ENCODE peak calls at places on chromosomes 5 and 9, in five cellular contexts. Q, Y, X, Z and B are unnamed samples.
A peak's percentile ranks its signal among the peaks of the same experiment; 100 is the strongest.

GRCh38 chr5:11075010-11075860 is 314.2 kb upstream of the DAP start:
- DNase-seq in Z (no peak), X (no peak), Y (no peak), Q (no peak), B (no peak)

GRCh38 chr9:124721109-124721850 is 49.8 kb downstream of the NR6A1 start:
- DNase-seq in Y (no peak), X (no peak), Z (no peak), Q (no peak), B (no peak)

GRCh38 chr5:105581988-105582690 is 2019.5 kb upstream of the NUDT12 start:
- DNase-seq in Y (no peak), Z (no peak), X (no peak), Q (peak; percentile 38), B (no peak)

GRCh38 chr5:96333397-96333790 is 99.7 kb downstream of the PCSK1 start:
- DNase-seq in Q (no peak), Z (no peak), Y (no peak), X (no peak), B (no peak)

GRCh38 chr5:96661101-96661840 is 905 bp upstream of the CAST start:
- DNase-seq in Z (peak; percentile 35), Y (peak; percentile 66), Q (no peak), X (no peak), B (no peak)

GRCh38 chr9:84121991-84122523 is 141.5 kb downstream of the RMI1 start:
- DNase-seq in Z (no peak), Q (peak; percentile 64), X (no peak), Y (no peak), B (no peak)

GRCh38 chr9:97412628-97413382 is 909 bp downstream of the TDRD7 start:
- DNase-seq in Z (peak; percentile 56), Q (no peak), X (no peak), Y (peak; percentile 36), B (no peak)

GRCh38 chr9:137160054-137160425 is 9.8 kb downstream of the LRRC26 start:
- DNase-seq in Y (no peak), Z (no peak), Q (no peak), X (no peak), B (no peak)

GRCh38 chr5:132266031-132266835 is 8.7 kb downstream of the PDLIM4 start:
- DNase-seq in Y (peak; percentile 47), X (no peak), Q (no peak), Z (no peak), B (no peak)

GRCh38 chr5:140855772-140856674 is at the start of gene PCDHA10:
- DNase-seq in Y (peak; percentile 68), X (no peak), Z (no peak), Q (no peak), B (peak; percentile 52)

GRCh38 chr9:93730643-93731042 is 154.3 kb downstream of the PHF2 start:
- DNase-seq in Z (no peak), Y (no peak), X (no peak), Q (no peak), B (no peak)

GRCh38 chr5:43664641-43665040 is 61.7 kb downstream of the NNT start:
- DNase-seq in Q (no peak), X (no peak), Y (no peak), Z (no peak), B (no peak)

GRCh38 chr5:126015244-126016054 is 407.8 kb upstream of the GRAMD2B start:
- DNase-seq in Y (peak; percentile 45), Q (no peak), Z (no peak), X (no peak), B (peak; percentile 53)

GRCh38 chr5:92944903-92945629 is 636.0 kb downstream of the NR2F1-AS1 start:
- DNase-seq in Y (no peak), X (no peak), Z (no peak), Q (no peak), B (no peak)

GRCh38 chr5:116864157-116864837 is 289.7 kb upstream of the SEMA6A start:
- DNase-seq in Q (no peak), X (no peak), Y (no peak), Z (no peak), B (peak; percentile 85)

GRCh38 chr9:16154570-16155078 is 601.8 kb downstream of the CCDC171 start:
- DNase-seq in X (peak; percentile 27), Z (no peak), Y (peak; percentile 74), Q (no peak), B (peak; percentile 87)

GRCh38 chr5:3179220-3179619 is 416.4 kb upstream of the IRX1 start:
- DNase-seq in Z (no peak), X (no peak), Q (no peak), Y (no peak), B (no peak)

GRCh38 chr9:135373151-135373685 is 106.4 kb upstream of the PPP1R26 start:
- DNase-seq in X (no peak), Z (no peak), Q (no peak), Y (no peak), B (no peak)

GRCh38 chr5:37773809-37774208 is 66.0 kb downstream of the GDNF start:
- DNase-seq in X (no peak), Q (no peak), Z (no peak), Y (no peak), B (no peak)

GRCh38 chr5:6568383-6568782 is 64.5 kb downstream of the NSUN2 start:
- DNase-seq in Y (no peak), X (no peak), Q (no peak), Z (no peak), B (no peak)

GRCh38 chr5:56088967-56089829 is 94.4 kb upstream of the IL6ST start:
- DNase-seq in X (peak; percentile 24), Q (no peak), Z (peak; percentile 31), Y (peak; percentile 78), B (no peak)